ENCODE peak calls at places on chromosomes 5 and 9, in seven cellular contexts. S is transverse colon, H is neural progenitor cell, E is upper lobe of left lung, N is osteoblast, I is adrenal gland, F is fibroblast of lung. J is an unnamed sample.

GRCh38 chr9:124780060-124780756 is 3.3 kb downstream of the OLFML2A start:
- DNase-seq in I (peak; percentile 18), H (no peak), F (no peak), S (peak; percentile 13), E (no peak), N (peak; percentile 93), J (peak; percentile 48)

GRCh38 chr9:114033397-114034103 is 44.5 kb downstream of the AMBP start:
- DNase-seq in E (peak; percentile 21), S (no peak), I (no peak), N (peak; percentile 66), H (peak; percentile 61), F (peak; percentile 8), J (peak; percentile 48)

GRCh38 chr5:57501414-57502321 is 19.1 kb upstream of the ACTBL2 start:
- DNase-seq in H (no peak), N (no peak), E (no peak), S (no peak), I (no peak), F (no peak), J (no peak)

GRCh38 chr9:70013598-70014196 is 30.0 kb upstream of the MAMDC2 start:
- DNase-seq in I (no peak), S (no peak), F (peak; percentile 94), E (no peak), H (no peak), N (peak; percentile 46), J (no peak)

GRCh38 chr5:93658044-93658443 is 75.0 kb downstream of the NR2F1 start:
- DNase-seq in E (no peak), S (no peak), F (peak; percentile 85), H (no peak), I (no peak), N (peak; percentile 18), J (no peak)

GRCh38 chr5:1244976-1245375 is 19.8 kb downstream of the SLC6A18 start:
- DNase-seq in I (no peak), E (no peak), F (no peak), S (no peak), N (no peak), H (peak; percentile 31), J (peak; percentile 34)

GRCh38 chr5:8500426-8500825 is 631.5 kb downstream of the MTRR start:
- DNase-seq in H (no peak), E (no peak), N (peak; percentile 45), I (no peak), S (no peak), F (no peak), J (no peak)

GRCh38 chr5:64827703-64828102 is 59.0 kb downstream of the CWC27 start:
- DNase-seq in S (no peak), E (no peak), N (no peak), F (no peak), H (no peak), I (no peak), J (no peak)

GRCh38 chr9:101029300-101030021 is 934 bp downstream of the PLPPR1 start:
- DNase-seq in I (no peak), H (peak; percentile 53), N (no peak), F (no peak), S (no peak), E (no peak), J (peak; percentile 31)

GRCh38 chr9:125904155-125904841 is 157.1 kb downstream of the PBX3 start:
- DNase-seq in E (no peak), S (no peak), F (peak; percentile 30), H (no peak), N (no peak), I (no peak), J (no peak)

DNA sequence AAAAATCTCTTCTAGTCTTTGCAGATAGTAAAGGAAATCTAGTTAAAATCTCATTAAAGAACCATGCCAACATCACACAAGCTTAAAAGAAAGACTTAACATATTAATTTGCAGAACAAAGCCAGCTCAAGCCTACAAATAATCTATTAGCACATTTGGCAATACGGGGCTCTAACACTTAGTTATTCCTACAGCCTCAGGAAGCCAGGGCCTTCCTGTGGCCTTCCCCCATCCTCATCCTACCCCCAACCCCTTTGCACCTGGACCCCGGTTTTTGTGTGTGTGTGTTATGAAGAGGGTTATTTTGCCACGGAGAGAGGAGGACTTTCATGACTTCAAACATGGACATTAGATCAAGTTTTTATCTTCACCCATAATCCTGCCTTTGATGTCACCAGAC is 64.6 kb downstream of the FOXB2 start:
- DNase-seq in H (no peak), N (no peak), I (no peak), E (no peak), S (no peak), F (no peak), J (no peak)
- TF ChIP-seq CTCF in H (no peak), N (no peak), I (no peak), E (no peak), S (no peak), F (no peak), J (no peak)

GRCh38 chr9:133737774-133738038 is 446 bp downstream of the SARDH start:
- DNase-seq in S (no peak), N (no peak), H (no peak), I (peak; percentile 13), E (no peak), F (no peak), J (no peak)

GRCh38 chr9:133737071-133737773 is 930 bp downstream of the SARDH start:
- DNase-seq in S (no peak), I (peak; percentile 12), E (no peak), N (peak; percentile 85), H (peak; percentile 1), F (no peak), J (no peak)

GRCh38 chr9:133739408-133740280 is 1.5 kb upstream of the SARDH start:
- DNase-seq in F (no peak), S (no peak), H (no peak), I (no peak), E (no peak), N (peak; percentile 50), J (no peak)

GRCh38 chr9:133738806-133739150 is 626 bp upstream of the SARDH start:
- DNase-seq in H (no peak), E (no peak), S (no peak), F (no peak), N (no peak), I (no peak), J (no peak)

GRCh38 chr9:133738039-133738805 is at the start of gene SARDH:
- DNase-seq in H (peak; percentile 84), E (no peak), N (peak; percentile 99), S (peak; percentile 52), F (peak; percentile 39), I (peak; percentile 34), J (no peak)
- H3K4me3 ChIP-seq in H (peak within 1 kb of the TSS; percentile 36), E (no peak within 1 kb of the TSS), N (peak within 1 kb of the TSS; percentile 72), S (peak within 1 kb of the TSS; percentile 51), F (no peak within 1 kb of the TSS), I (no peak within 1 kb of the TSS), J (no peak within 1 kb of the TSS)

DNA sequence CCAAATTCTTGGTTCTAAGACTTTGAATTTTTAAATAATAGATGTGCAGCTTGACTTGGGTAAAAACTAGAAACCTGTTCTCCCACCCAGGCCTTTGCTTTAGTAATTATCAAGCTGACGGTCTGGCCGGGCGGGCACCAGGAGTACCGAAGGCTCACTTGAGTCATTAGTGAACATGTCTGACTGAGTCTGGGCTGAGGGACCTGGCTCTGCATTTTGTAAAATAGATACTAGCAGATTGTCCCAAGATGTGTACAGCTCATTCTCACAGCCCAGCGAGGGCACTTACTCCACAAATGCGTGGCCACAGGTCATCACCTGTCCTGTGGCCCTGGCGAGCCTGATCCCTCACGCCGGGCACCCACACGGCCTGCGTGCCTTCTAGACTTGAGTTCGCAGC is 216.2 kb downstream of the FANCC start:
- DNase-seq in S (no peak), E (no peak), N (peak; percentile 31), I (no peak), H (no peak), F (no peak), J (no peak)
- H3K4me1 ChIP-seq in S (peaks cover 27% of the 10 kb centered on the region), E (peaks cover 7% of the 10 kb centered on the region), N (peaks cover 15% of the 10 kb centered on the region), I (peaks cover 25% of the 10 kb centered on the region), H (peaks cover 5% of the 10 kb centered on the region), F (no peaks in the 10 kb centered on the region), J (no peaks in the 10 kb centered on the region)

GRCh38 chr9:18947772-18948391 is 85.1 kb downstream of the SAXO1 start:
- DNase-seq in H (no peak), E (peak; percentile 32), N (no peak), F (no peak), I (peak; percentile 40), S (no peak), J (no peak)
- TF ChIP-seq CTCF in H (no peak), E (no peak), N (no peak), F (no peak), I (no peak), S (no peak), J (no peak)